ENCODE peak calls at places on chromosomes 11 and 22, in five cellular contexts. Q is NCI-H2081, F is cardiac septum, O is endodermal cell, D is posterior vena cava. W is an unnamed sample.
A peak's percentile ranks its signal among the peaks of the same experiment; 100 is the strongest.

GRCh38 chr11:45590743-45591142 is 74.7 kb downstream of the CHST1 start:
- DNase-seq in F (no peak), Q (peak; percentile 14), O (peak; percentile 9), D (peak; percentile 84), W (no peak)

GRCh38 chr11:69463181-69463891 is 18.1 kb upstream of the LINC01488 start:
- DNase-seq in D (peak; percentile 90), O (no peak), F (no peak), Q (no peak), W (no peak)

GRCh38 chr11:78203184-78203583 is 14.5 kb downstream of the USP35 start:
- DNase-seq in Q (no peak), O (no peak), F (peak; percentile 63), D (no peak), W (no peak)

GRCh38 chr11:4041731-4042391 is 52.7 kb upstream of the RRM1 start:
- DNase-seq in O (peak; percentile 48), Q (no peak), F (no peak), D (no peak), W (no peak)

GRCh38 chr11:115980336-115980735 is 476.1 kb upstream of the CADM1 start:
- DNase-seq in D (no peak), O (no peak), Q (no peak), F (no peak), W (no peak)

GRCh38 chr22:38452373-38453064 is 2.5 kb downstream of the KCNJ4 start:
- DNase-seq in D (no peak), F (peak; percentile 91), O (peak; percentile 57), Q (no peak), W (no peak)

GRCh38 chr11:12686246-12687060 is 12.2 kb downstream of the TEAD1 start:
- DNase-seq in O (no peak), D (no peak), Q (no peak), F (no peak), W (no peak)

GRCh38 chr11:94241896-94242295 is 62.5 kb upstream of the IZUMO1R start:
- DNase-seq in D (no peak), Q (no peak), F (no peak), O (no peak), W (no peak)

GRCh38 chr22:40058265-40058664 is 63.5 kb downstream of the FAM83F start:
- DNase-seq in O (no peak), Q (no peak), D (no peak), F (no peak), W (no peak)

GRCh38 chr22:37401401-37401859 is 25.8 kb downstream of the ELFN2 start:
- DNase-seq in O (no peak), F (no peak), D (no peak), Q (no peak), W (no peak)

GRCh38 chr11:32840587-32840986 is 10.9 kb downstream of the PRRG4 start:
- DNase-seq in D (no peak), O (no peak), F (no peak), Q (no peak), W (no peak)

GRCh38 chr11:108929241-108929640 is 264.4 kb downstream of the DDX10 start:
- DNase-seq in Q (no peak), D (no peak), F (no peak), O (no peak), W (no peak)